ENCODE peak calls at places on chromosomes 7 and 10, in seven cellular contexts. N, U, P, A, X, D and L are unnamed samples.
A peak's percentile ranks its signal among the peaks of the same experiment; 100 is the strongest.

GRCh38 chr7:69832356-69832755 is 234.1 kb downstream of the AUTS2 start:
- DNase-seq in P (no peak), U (no peak), D (no peak), A (no peak), N (no peak), X (no peak), L (no peak)

GRCh38 chr10:12980713-12981306 is 20.7 kb downstream of the CCDC3 start:
- DNase-seq in D (no peak), P (no peak), A (no peak), N (no peak), U (no peak), X (no peak), L (no peak)

GRCh38 chr7:46450871-46451270 is 529.8 kb upstream of the IGFBP3 start:
- DNase-seq in D (no peak), N (no peak), U (no peak), X (no peak), A (no peak), P (no peak), L (no peak)

GRCh38 chr10:74418285-74418872 is 267.4 kb downstream of the ADK start:
- DNase-seq in A (no peak), N (no peak), D (no peak), U (no peak), X (no peak), P (no peak), L (no peak)

GRCh38 chr10:58319599-58319998 is 15.2 kb upstream of the UBE2D1 start:
- DNase-seq in D (no peak), P (no peak), X (no peak), U (no peak), A (no peak), N (peak; percentile 30), L (no peak)

GRCh38 chr7:83984076-83984475 is 210.5 kb downstream of the SEMA3A start:
- DNase-seq in U (no peak), X (no peak), N (no peak), A (no peak), P (no peak), D (no peak), L (no peak)

GRCh38 chr7:30135551-30136271 is 925 bp downstream of the MTURN start:
- DNase-seq in X (no peak), D (peak; percentile 65), A (peak; percentile 35), P (peak; percentile 58), N (peak; percentile 27), U (peak; percentile 77), L (peak; percentile 40)

GRCh38 chr10:73890261-73890660 is 15.9 kb upstream of the CAMK2G start:
- DNase-seq in U (no peak), X (no peak), P (no peak), D (no peak), A (no peak), N (no peak), L (no peak)

GRCh38 chr7:4707980-4708411 is 25.9 kb downstream of the FOXK1 start:
- DNase-seq in P (no peak), A (no peak), N (no peak), X (no peak), U (no peak), D (no peak), L (no peak)

GRCh38 chr10:122264442-122264841 is 6.7 kb upstream of the BTBD16 start:
- DNase-seq in N (peak; percentile 18), D (no peak), U (no peak), X (no peak), P (no peak), A (no peak), L (no peak)

GRCh38 chr10:113187066-113187777 is 237.2 kb downstream of the TCF7L2 start:
- DNase-seq in P (peak; percentile 75), N (no peak), A (no peak), D (no peak), X (no peak), U (no peak), L (no peak)

GRCh38 chr10:4663162-4663992 is 162.6 kb upstream of the AKR1E2 start:
- DNase-seq in X (peak; percentile 99), A (peak; percentile 94), P (peak; percentile 29), U (no peak), D (peak; percentile 85), N (peak; percentile 93), L (peak; percentile 95)

GRCh38 chr10:99522078-99522479 is 10.7 kb upstream of the NKX2-3 start:
- DNase-seq in N (no peak), P (no peak), U (no peak), X (no peak), A (no peak), D (no peak), L (no peak)

GRCh38 chr7:116726713-116727431 is 54.9 kb downstream of the MET start:
- DNase-seq in P (no peak), D (no peak), N (no peak), A (no peak), X (no peak), U (no peak), L (no peak)

DNA sequence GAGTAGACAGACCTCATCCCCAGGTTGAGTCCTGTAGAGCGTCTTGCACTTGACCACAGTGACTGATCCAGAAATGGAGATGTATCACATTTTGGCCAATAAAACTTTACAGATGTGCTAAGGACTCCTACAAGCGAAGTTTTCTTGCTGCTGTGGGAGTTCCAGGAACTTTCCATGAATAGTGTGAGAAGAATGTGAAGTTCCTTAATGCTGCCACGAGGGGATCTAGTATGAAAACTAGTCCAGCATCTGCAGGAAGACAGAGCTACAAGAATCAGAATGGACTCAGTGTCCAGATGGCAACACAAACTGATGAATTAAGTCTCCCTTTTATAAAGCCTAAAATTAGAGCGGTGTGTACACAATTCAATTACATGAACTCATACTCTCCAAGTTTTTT is 14.8 kb upstream of the LSM8 start:
- DNase-seq in X (no peak), N (peak; percentile 4), U (no peak), P (no peak), A (no peak), D (no peak), L (no peak)
- TF ChIP-seq CTCF in X (peak; percentile 5), N (peak; percentile 33), U (no peak), P (no peak), A (no peak), D (no peak), L (peak; percentile 4)

GRCh38 chr10:43390333-43390732 is 18.7 kb downstream of the HNRNPF start:
- DNase-seq in A (no peak), D (no peak), X (no peak), U (no peak), N (no peak), P (no peak), L (no peak)

GRCh38 chr10:43393606-43394360 is 15.2 kb downstream of the HNRNPF start:
- DNase-seq in U (no peak), A (no peak), X (no peak), N (no peak), P (no peak), D (no peak), L (no peak)

GRCh38 chr10:43392757-43393156 is 16.2 kb downstream of the HNRNPF start:
- DNase-seq in A (no peak), U (no peak), P (no peak), N (no peak), D (no peak), X (no peak), L (no peak)

GRCh38 chr10:43389867-43390266 is 18.4 kb downstream of the FXYD4 start:
- DNase-seq in A (no peak), N (no peak), U (no peak), P (no peak), D (no peak), X (no peak), L (no peak)

DNA sequence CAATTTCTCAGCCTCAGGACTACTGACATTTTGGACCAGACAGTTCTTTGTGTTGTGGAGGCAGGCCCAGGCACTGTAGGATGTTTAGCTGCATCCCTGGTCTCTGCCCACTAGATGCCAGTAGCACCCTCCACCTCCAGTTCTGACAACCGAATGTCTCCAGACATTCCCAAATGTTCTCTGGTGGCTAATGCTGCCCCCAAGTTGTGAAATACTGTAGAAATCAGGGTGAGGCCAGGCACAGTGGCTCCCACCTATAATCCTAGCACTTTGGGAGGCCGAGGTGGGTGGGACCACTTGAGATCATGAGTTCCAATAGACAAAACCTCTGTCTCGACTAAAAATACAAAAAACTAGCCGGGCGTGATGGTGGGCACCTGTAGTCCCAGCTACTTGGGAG is 18.2 kb downstream of the HNRNPF start:
- DNase-seq in P (no peak), U (no peak), D (no peak), A (no peak), X (no peak), N (peak; percentile 61), L (no peak)
- TF ChIP-seq CTCF in P (peak; percentile 59), U (peak; percentile 63), D (peak; percentile 46), A (peak; percentile 29), X (peak; percentile 54), N (peak; percentile 71), L (peak; percentile 61)

DNA sequence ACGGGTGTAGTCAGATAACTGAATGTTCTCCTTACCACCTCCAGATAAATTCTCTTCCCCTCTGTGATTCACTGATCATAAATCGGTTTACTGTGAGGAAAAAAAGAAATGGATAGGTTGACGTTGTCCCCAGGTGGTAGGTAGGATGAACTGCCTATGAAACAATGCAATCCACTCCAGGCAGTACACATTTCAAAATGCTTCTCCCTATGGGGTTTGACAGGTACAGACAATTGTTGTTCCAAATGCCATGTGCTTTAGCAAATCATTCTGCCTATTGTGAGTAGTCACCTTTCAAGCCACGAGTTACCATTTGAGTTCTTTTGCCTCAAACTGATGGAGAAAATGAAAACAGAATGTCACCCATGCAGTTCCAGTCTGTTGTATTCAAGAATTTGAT is 21.8 kb downstream of the VIM start:
- DNase-seq in P (no peak), D (no peak), X (no peak), A (no peak), N (peak; percentile 46), U (no peak), L (no peak)
- TF ChIP-seq CTCF in P (peak; percentile 17), D (peak; percentile 14), X (peak; percentile 55), A (no peak), N (peak; percentile 59), U (peak; percentile 47), L (peak; percentile 46)

DNA sequence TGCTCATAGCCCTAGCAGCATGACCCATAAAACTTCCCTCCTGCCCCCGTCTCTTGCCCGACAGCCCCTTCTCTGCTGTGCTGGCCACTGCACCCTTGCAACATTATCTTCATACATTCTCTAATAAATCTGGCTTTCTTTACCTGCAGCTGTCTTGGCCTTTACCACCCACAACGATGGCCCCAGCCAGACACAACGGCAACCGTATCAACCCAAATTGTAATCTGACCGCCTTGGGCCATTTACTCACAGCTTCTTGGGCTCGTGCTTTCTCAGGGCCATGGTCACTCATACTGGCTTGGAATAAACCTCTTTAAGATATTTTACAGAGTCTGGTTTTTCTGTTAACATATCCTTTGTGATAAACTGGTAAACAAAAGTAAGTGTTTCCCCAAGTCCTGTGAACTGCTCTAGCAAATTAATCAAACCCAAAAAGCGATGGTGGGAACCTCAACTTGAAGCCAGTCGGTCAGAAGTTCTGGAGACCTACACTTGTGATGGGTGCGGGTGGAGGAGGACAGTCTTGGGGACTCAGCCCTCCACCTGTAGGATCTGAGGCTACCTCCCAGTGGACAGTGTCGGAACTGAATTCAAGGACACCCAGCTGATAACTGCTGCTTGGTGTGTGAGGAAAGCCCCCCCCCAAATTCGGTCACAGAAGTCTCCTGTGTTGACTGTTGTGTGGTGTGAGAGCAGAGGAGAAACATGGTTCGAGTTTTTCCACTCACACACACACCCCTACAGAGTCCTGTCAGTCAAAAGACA is 87.6 kb upstream of the ATP6V0A4 start:
- DNase-seq in U (no peak), N (peak; percentile 34), P (no peak), X (no peak), A (no peak), D (no peak), L (no peak)
- TF ChIP-seq CTCF in U (peak; percentile 24), N (peak; percentile 36), P (no peak), X (no peak), A (no peak), D (no peak), L (peak; percentile 1)

GRCh38 chr7:107579881-107580715 is at the start of gene BCAP29:
- DNase-seq in X (no peak), N (peak; percentile 76), P (peak; percentile 84), A (peak; percentile 59), U (peak; percentile 78), D (peak; percentile 64), L (no peak)
- TF ChIP-seq CTCF in X (no peak), N (peak; percentile 33), P (peak; percentile 65), A (peak; percentile 35), U (peak; percentile 50), D (peak; percentile 27), L (peak; percentile 13)